ENCODE peak calls at places on chromosomes 4 and X, in eight cellular contexts. Y is upper lobe of right lung, E is astrocyte of the cerebellum, J is colonic mucosa, R is astrocyte of the spinal cord, P is thoracic aorta, U is uterus, Q is kidney. D is an unnamed sample.

GRCh38 chr4:140928880-140929279 is 172.7 kb upstream of the TBC1D9 start:
- DNase-seq in Y (no peak), E (no peak), R (no peak), Q (no peak), U (no peak), J (no peak), P (no peak), D (no peak)

GRCh38 chrX:97050413-97050812 is 166.7 kb downstream of the RPA4 start:
- DNase-seq in J (no peak), R (peak), E (no peak), U (no peak), Y (no peak), Q (no peak), P (no peak), D (no peak)

GRCh38 chr4:153970169-153970568 is 181.3 kb upstream of the SFRP2 start:
- DNase-seq in R (no peak), P (no peak), U (no peak), Y (no peak), J (no peak), E (no peak), Q (no peak), D (no peak)

GRCh38 chrX:65607070-65607742 is 60.2 kb upstream of the MSN start:
- DNase-seq in R (peak), E (no peak), Y (no peak), U (no peak), J (no peak), P (no peak), Q (no peak), D (no peak)

GRCh38 chrX:11745881-11746280 is 12.2 kb upstream of the MSL3 start:
- DNase-seq in Q (no peak), U (no peak), R (no peak), E (no peak), P (no peak), Y (no peak), J (no peak), D (no peak)

GRCh38 chr4:94274912-94275311 is 67.2 kb downstream of the SMARCAD1 start:
- DNase-seq in E (no peak), Q (no peak), J (no peak), R (peak), P (no peak), U (no peak), Y (no peak), D (no peak)

GRCh38 chr4:119626420-119626819 is 2.2 kb downstream of the PDE5A start:
- DNase-seq in Q (no peak), J (no peak), U (no peak), Y (no peak), E (no peak), P (no peak), R (no peak), D (no peak)

GRCh38 chr4:145808848-145809512 is 129.0 kb downstream of the C4orf51 start:
- DNase-seq in P (no peak), Q (no peak), J (no peak), U (no peak), Y (no peak), R (no peak), E (no peak), D (no peak)

GRCh38 chrX:50723006-50723405 is 91.0 kb downstream of the SHROOM4 start:
- DNase-seq in U (no peak), Q (no peak), P (no peak), J (no peak), E (no peak), Y (no peak), R (peak), D (no peak)

GRCh38 chr4:169164669-169165415 is 105.9 kb downstream of the SH3RF1 start:
- DNase-seq in Q (no peak), U (no peak), J (no peak), R (peak), E (no peak), P (no peak), Y (no peak), D (no peak)

GRCh38 chrX:71604796-71605568 is 13.3 kb downstream of the CXCR3 start:
- DNase-seq in Y (no peak), P (no peak), E (no peak), J (no peak), Q (no peak), R (no peak), U (no peak), D (no peak)

GRCh38 chr4:69849969-69850368 is 10.0 kb downstream of the SULT1E1 start:
- DNase-seq in U (no peak), J (no peak), E (no peak), P (no peak), R (no peak), Q (no peak), Y (no peak), D (no peak)

GRCh38 chrX:47244676-47245075 is 11.9 kb downstream of the USP11 start:
- DNase-seq in R (no peak), Y (no peak), J (no peak), Q (peak), U (no peak), P (no peak), E (no peak), D (no peak)

GRCh38 chrX:47241201-47242011 is 8.6 kb downstream of the USP11 start:
- DNase-seq in Q (peak), Y (no peak), U (no peak), R (no peak), E (no peak), J (no peak), P (no peak), D (no peak)

GRCh38 chrX:47245156-47245555 is 12.3 kb downstream of the USP11 start:
- DNase-seq in J (no peak), P (no peak), R (no peak), U (no peak), E (no peak), Y (no peak), Q (no peak), D (no peak)

GRCh38 chrX:47242321-47242720 is 9.5 kb downstream of the USP11 start:
- DNase-seq in P (no peak), R (no peak), J (no peak), Q (peak), E (no peak), U (no peak), Y (no peak), D (no peak)

DNA sequence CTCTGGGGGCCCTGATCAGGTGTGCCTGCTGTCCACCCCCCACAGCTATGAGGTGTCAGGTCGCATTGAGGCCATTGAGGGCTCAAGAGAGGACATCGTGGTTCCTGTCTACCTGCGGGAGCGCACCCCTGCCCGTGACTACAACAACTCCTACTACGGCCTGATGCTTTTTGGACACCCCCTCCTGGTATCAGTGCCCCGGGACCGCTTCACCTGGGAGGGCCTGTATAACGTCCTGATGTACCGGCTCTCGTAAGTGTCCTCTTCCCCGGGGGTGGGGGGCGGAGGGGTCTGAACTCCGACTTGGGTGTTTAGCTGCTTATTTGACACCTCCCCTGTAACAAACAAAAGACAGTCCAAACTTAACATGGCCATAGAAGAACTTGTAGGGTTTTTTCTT is 10.5 kb downstream of the USP11 start:
- DNase-seq in Y (no peak), U (no peak), R (no peak), P (no peak), J (no peak), Q (peak), E (no peak), D (no peak)
- H3K4me3 ChIP-seq in Y (no peak), U (no peak), R (no peak), P (no peak), J (no peak), Q (no peak), E (no peak), D (no peak)

GRCh38 chr4:89334311-89334710 is 26.7 kb upstream of the GPRIN3 start:
- DNase-seq in P (no peak), Y (no peak), U (no peak), Q (no peak), E (no peak), R (no peak), J (no peak), D (no peak)
- TF ChIP-seq CTCF in P (no peak), Y (no peak), U (no peak), Q (no peak), E (no peak), R (no peak), J (no peak), D (no peak)

GRCh38 chr4:122537388-122538135 is 81.0 kb upstream of the IL2 start:
- DNase-seq in J (no peak), E (no peak), Y (no peak), Q (no peak), R (no peak), U (no peak), P (no peak), D (no peak)

GRCh38 chr4:122539861-122540465 is 80.9 kb downstream of the IL21 start:
- DNase-seq in E (no peak), P (no peak), J (no peak), R (no peak), Y (no peak), U (no peak), Q (no peak), D (no peak)

GRCh38 chr4:122542411-122543236 is 78.2 kb downstream of the IL21 start:
- DNase-seq in Q (no peak), E (peak), P (no peak), R (peak), U (no peak), Y (no peak), J (no peak), D (peak)

GRCh38 chr4:122540827-122541226 is 80.0 kb downstream of the IL21 start:
- DNase-seq in P (no peak), Q (no peak), Y (no peak), U (no peak), E (no peak), R (no peak), J (no peak), D (no peak)

GRCh38 chr4:122541996-122542395 is 78.9 kb downstream of the IL21 start:
- DNase-seq in U (no peak), R (no peak), P (no peak), Q (no peak), J (no peak), Y (no peak), E (no peak), D (no peak)
- H3K4me3 ChIP-seq in U (no peak), R (no peak), P (no peak), Q (no peak), J (no peak), Y (no peak), E (no peak), D (no peak)

GRCh38 chrX:135185795-135186443 is 14.7 kb upstream of the CT55 start:
- DNase-seq in Y (no peak), J (no peak), P (no peak), U (no peak), Q (no peak), E (peak), R (peak), D (peak)
- TF ChIP-seq CTCF in Y (peak), J (no peak), P (no peak), U (no peak), Q (peak), E (peak), R (peak), D (peak)

GRCh38 chr4:17165256-17165655 is 266.8 kb upstream of the LDB2 start:
- DNase-seq in Y (no peak), Q (no peak), P (no peak), J (no peak), E (no peak), R (no peak), U (no peak), D (no peak)
- H3K4me3 ChIP-seq in Y (no peak), Q (no peak), P (no peak), J (no peak), E (no peak), R (no peak), U (no peak), D (no peak)